ENCODE peak calls at places on chromosomes 11 and 22, in seven cellular contexts. R is SK-N-MC, Y is fibroblast of mammary gland, O is Calu3, L is A172, E is GM12865, A is RPMI7951. H is an unnamed sample.

GRCh38 chr11:14124886-14125285 is 162.4 kb downstream of the SPON1 start:
- DNase-seq in A (no peak), O (no peak), E (no peak), L (no peak), R (no peak), Y (no peak), H (no peak)

GRCh38 chr22:47390026-47390970 is 627.8 kb downstream of the TBC1D22A start:
- DNase-seq in R (no peak), L (no peak), E (no peak), A (no peak), Y (no peak), O (no peak), H (no peak)

GRCh38 chr11:129804012-129804411 is 11.6 kb upstream of the TMEM45B start:
- DNase-seq in Y (no peak), L (no peak), R (no peak), E (no peak), A (no peak), O (no peak), H (no peak)

GRCh38 chr11:95487391-95487790 is 256.4 kb upstream of the SESN3 start:
- DNase-seq in A (no peak), E (peak), O (no peak), Y (no peak), R (no peak), L (no peak), H (no peak)

GRCh38 chr11:69881467-69882269 is 62.5 kb upstream of the FGF3 start:
- DNase-seq in L (no peak), Y (no peak), E (no peak), O (no peak), R (no peak), A (no peak), H (no peak)

GRCh38 chr22:23478175-23478574 is 101.9 kb downstream of the IGLL1 start:
- DNase-seq in R (no peak), E (peak), A (peak), Y (peak), O (no peak), L (peak), H (no peak)

GRCh38 chr11:115330693-115331482 is 173.3 kb downstream of the CADM1 start:
- DNase-seq in E (no peak), R (no peak), Y (no peak), A (no peak), L (no peak), O (no peak), H (no peak)

GRCh38 chr22:19715286-19715939 is 1.1 kb downstream of the SEPTIN5 start:
- DNase-seq in Y (no peak), E (peak), L (no peak), R (no peak), O (no peak), A (no peak), H (no peak)

GRCh38 chr22:37187552-37187890 is 526 bp downstream of the C1QTNF6 start:
- DNase-seq in O (no peak), L (peak), A (peak), Y (peak), R (no peak), E (no peak), H (no peak)

GRCh38 chr11:94837317-94837716 is 69.2 kb downstream of the AMOTL1 start:
- DNase-seq in R (no peak), E (no peak), L (no peak), O (no peak), Y (no peak), A (no peak), H (no peak)

GRCh38 chr22:36727110-36727509 is 23.6 kb upstream of the CACNG2 start:
- DNase-seq in R (no peak), L (no peak), E (no peak), Y (no peak), A (no peak), O (no peak), H (no peak)

H was measured in HepG2.